ENCODE peak calls at places on chromosomes 12 and 14, in seven cellular contexts. O is lower lobe of right lung, Z is EH, B is neural progenitor cell, X is lower leg skin, T is substantia nigra, S is choroid plexus epithelial cell. I is an unnamed sample.
A peak's percentile ranks its signal among the peaks of the same experiment; 100 is the strongest.

GRCh38 chr14:42214981-42215491 is 608.4 kb downstream of the LRFN5 start:
- DNase-seq in O (no peak), Z (peak; percentile 32), B (no peak), X (peak; percentile 32), T (no peak), S (peak; percentile 57), I (no peak)

GRCh38 chr12:2179953-2180736 is 127.4 kb downstream of the CACNA1C start:
- DNase-seq in O (no peak), Z (peak; percentile 99), B (no peak), X (peak; percentile 45), T (no peak), S (peak; percentile 83), I (no peak)

GRCh38 chr14:100736269-100737180 is 9.8 kb downstream of the DLK1 start:
- DNase-seq in O (no peak), Z (no peak), B (peak; percentile 57), X (no peak), T (no peak), S (no peak), I (no peak)

GRCh38 chr14:59337151-59337611 is 128.0 kb downstream of the GPR135 start:
- DNase-seq in O (peak; percentile 62), Z (peak; percentile 63), B (peak; percentile 15), X (peak; percentile 68), T (no peak), S (peak; percentile 91), I (no peak)

GRCh38 chr14:99125113-99125512 is 146.9 kb downstream of the BCL11B start:
- DNase-seq in O (no peak), Z (no peak), B (no peak), X (peak; percentile 4), T (no peak), S (no peak), I (no peak)

GRCh38 chr14:71163842-71164500 is 256.7 kb downstream of the PCNX1 start:
- DNase-seq in O (no peak), Z (no peak), B (no peak), X (no peak), T (no peak), S (no peak), I (no peak)

GRCh38 chr12:83017001-83017400 is 330.3 kb downstream of the TMTC2 start:
- DNase-seq in O (no peak), Z (no peak), B (peak; percentile 33), X (no peak), T (no peak), S (no peak), I (no peak)

GRCh38 chr12:58530421-58531067 is 389.8 kb downstream of the LRIG3 start:
- DNase-seq in O (no peak), Z (peak; percentile 79), B (no peak), X (no peak), T (no peak), S (peak; percentile 83), I (no peak)

GRCh38 chr14:66853311-66853710 is 335.9 kb upstream of the GARIN2 start:
- DNase-seq in O (no peak), Z (no peak), B (no peak), X (no peak), T (no peak), S (no peak), I (no peak)

GRCh38 chr14:101103321-101103901 is 199.9 kb upstream of the RTL1 start:
- DNase-seq in O (no peak), Z (no peak), B (no peak), X (peak; percentile 5), T (no peak), S (no peak), I (no peak)

GRCh38 chr12:81221681-81222080 is 143.8 kb downstream of the ACSS3 start:
- DNase-seq in O (no peak), Z (no peak), B (no peak), X (no peak), T (no peak), S (peak; percentile 5), I (no peak)

GRCh38 chr12:43882578-43883178 is 46.8 kb downstream of the TMEM117 start:
- DNase-seq in O (no peak), Z (peak; percentile 68), B (peak; percentile 62), X (no peak), T (no peak), S (peak; percentile 87), I (no peak)

GRCh38 chr12:570949-571794 is 92.1 kb downstream of the NINJ2 start:
- DNase-seq in O (peak; percentile 60), Z (peak; percentile 83), B (peak; percentile 47), X (peak; percentile 85), T (peak; percentile 23), S (peak; percentile 47), I (no peak)

GRCh38 chr12:45381351-45381750 is 165.5 kb downstream of the ANO6 start:
- DNase-seq in O (no peak), Z (no peak), B (no peak), X (no peak), T (no peak), S (no peak), I (no peak)

GRCh38 chr12:131817241-131817640 is 11.0 kb upstream of the MMP17 start:
- DNase-seq in O (no peak), Z (no peak), B (no peak), X (no peak), T (no peak), S (no peak), I (no peak)

GRCh38 chr14:75205586-75205985 is 29.2 kb upstream of the TMED10 start:
- DNase-seq in O (no peak), Z (peak; percentile 78), B (no peak), X (no peak), T (no peak), S (peak; percentile 30), I (no peak)

GRCh38 chr12:93777249-93777648 is 100.1 kb downstream of the CRADD start:
- DNase-seq in O (no peak), Z (peak; percentile 92), B (no peak), X (peak; percentile 32), T (no peak), S (peak; percentile 84), I (no peak)

GRCh38 chr12:6950401-6950801 is 755 bp upstream of the PTPN6 start:
- DNase-seq in O (peak; percentile 28), Z (no peak), B (no peak), X (no peak), T (no peak), S (no peak), I (no peak)

GRCh38 chr14:102501751-102502315 is 7.7 kb downstream of the ANKRD9 start:
- DNase-seq in O (no peak), Z (no peak), B (no peak), X (no peak), T (no peak), S (no peak), I (no peak)

GRCh38 chr14:45227566-45227965 is 25.4 kb downstream of the MIS18BP1 start:
- DNase-seq in O (no peak), Z (no peak), B (no peak), X (no peak), T (no peak), S (no peak), I (no peak)

GRCh38 chr12:104285740-104286537 is 17.6 kb upstream of the EID3 start:
- DNase-seq in O (peak; percentile 68), Z (peak; percentile 55), B (no peak), X (no peak), T (no peak), S (no peak), I (no peak)

GRCh38 chr14:71116206-71117122 is 209.2 kb downstream of the PCNX1 start:
- DNase-seq in O (no peak), Z (no peak), B (no peak), X (no peak), T (no peak), S (no peak), I (peak; percentile 43)

GRCh38 chr12:64203036-64203435 is 19.1 kb downstream of the KICS2 start:
- DNase-seq in O (no peak), Z (no peak), B (no peak), X (no peak), T (no peak), S (no peak), I (no peak)

I was measured in GM06990.